ENCODE peak calls at places on chromosomes 5 and 9, in ten cellular contexts. J is CD4-positive, alpha-beta memory T cell; K is T-cell; O is heart right ventricle; N is fibroblast of pulmonary artery; Z is substantia nigra; X is GM03348; Q is HEK293T; W is astrocyte; E is GM18507. C is an unnamed sample.

GRCh38 chr9:89564257-89564878 is 40.4 kb upstream of the GADD45G start:
- DNase-seq in N (peak), Z (no peak), J (no peak), O (no peak), W (no peak), Q (peak), K (no peak), X (no peak), E (no peak), C (peak)

GRCh38 chr5:158843305-158843704 is 256.4 kb downstream of the EBF1 start:
- DNase-seq in E (no peak), N (no peak), O (no peak), Q (no peak), J (no peak), W (no peak), Z (no peak), X (no peak), K (no peak), C (no peak)

GRCh38 chr5:87101321-87101720 is 166.4 kb upstream of the RASA1 start:
- DNase-seq in W (no peak), N (no peak), X (no peak), K (no peak), E (no peak), Q (no peak), Z (no peak), J (no peak), O (no peak), C (no peak)

GRCh38 chr5:44398382-44398781 is 9.2 kb upstream of the FGF10 start:
- DNase-seq in X (no peak), E (no peak), K (no peak), Q (no peak), W (no peak), Z (no peak), O (no peak), N (no peak), J (no peak), C (no peak)

GRCh38 chr9:111572945-111573604 is 26.4 kb downstream of the PTGR1 start:
- DNase-seq in E (no peak), X (peak), N (peak), J (no peak), Q (peak), Z (no peak), O (no peak), W (peak), K (no peak), C (no peak)

GRCh38 chr5:111254613-111255012 is 30.4 kb downstream of the CAMK4 start:
- DNase-seq in J (peak), Q (no peak), X (no peak), O (no peak), N (peak), Z (no peak), K (peak), W (peak), E (peak), C (peak)

GRCh38 chr5:172798422-172799215 is 27.6 kb upstream of the DUSP1 start:
- DNase-seq in W (peak), X (peak), N (peak), O (no peak), Z (no peak), K (no peak), Q (no peak), J (no peak), E (no peak), C (no peak)

GRCh38 chr5:464446-464842 is 21.5 kb downstream of the EXOC3 start:
- DNase-seq in Z (no peak), J (no peak), Q (no peak), K (no peak), X (no peak), E (no peak), O (no peak), W (no peak), N (no peak), C (no peak)

GRCh38 chr5:170111088-170111796 is 5.5 kb downstream of the FOXI1 start:
- DNase-seq in W (no peak), Z (no peak), Q (no peak), X (no peak), E (no peak), N (no peak), O (no peak), J (no peak), K (no peak), C (no peak)

GRCh38 chr5:16888694-16889124 is 47.4 kb downstream of the MYO10 start:
- DNase-seq in N (peak), K (no peak), O (no peak), X (no peak), W (no peak), Q (no peak), J (no peak), Z (no peak), E (no peak), C (no peak)

GRCh38 chr5:149007174-149007573 is 55.7 kb downstream of the SH3TC2 start:
- DNase-seq in X (peak), W (peak), Z (no peak), K (no peak), E (no peak), O (no peak), N (peak), J (no peak), Q (no peak), C (no peak)

GRCh38 chr9:2859776-2860379 is 16.0 kb upstream of the PUM3 start:
- DNase-seq in X (peak), O (peak), E (peak), W (peak), N (peak), J (no peak), Z (peak), K (peak), Q (peak), C (no peak)

C was measured in GM12864.